ENCODE peak calls at places on chromosomes 5 and 9, in five cellular contexts. G is IMR-90, X is neuronal stem cell, P is H9, K is H1. C is an unnamed sample.

GRCh38 chr5:80346055-80346454 is 26.3 kb downstream of the SPZ1 start:
- DNase-seq in P (peak), K (peak), G (no peak), X (no peak), C (peak)

GRCh38 chr5:81420039-81420667 is 26.2 kb upstream of the ACOT12 start:
- DNase-seq in K (no peak), P (no peak), X (no peak), G (peak), C (no peak)

GRCh38 chr5:169307648-169308047 is 6.7 kb upstream of the SLIT3 start:
- DNase-seq in P (no peak), X (no peak), G (no peak), K (no peak), C (peak)

GRCh38 chr9:96084289-96084688 is 208.8 kb downstream of the ERCC6L2 start:
- DNase-seq in G (no peak), K (no peak), P (no peak), X (no peak), C (no peak)

GRCh38 chr5:5675511-5675910 is 253.0 kb downstream of the ICE1 start:
- DNase-seq in P (no peak), G (no peak), X (no peak), K (no peak), C (no peak)

GRCh38 chr5:100505984-100506670 is 29.0 kb upstream of the FAM174A start:
- DNase-seq in K (no peak), X (no peak), P (no peak), G (peak), C (no peak)

GRCh38 chr5:1642221-1642620 is 118.5 kb upstream of the LPCAT1 start:
- DNase-seq in G (no peak), K (no peak), P (no peak), X (no peak), C (no peak)

GRCh38 chr9:137836151-137836830 is 41.3 kb upstream of the CACNA1B start:
- DNase-seq in P (no peak), K (no peak), X (no peak), G (no peak), C (no peak)

GRCh38 chr5:86981898-86982297 is 285.8 kb upstream of the RASA1 start:
- DNase-seq in G (no peak), P (no peak), X (no peak), K (no peak), C (no peak)

GRCh38 chr9:78365979-78366697 is 69.2 kb downstream of the PSAT1 start:
- DNase-seq in P (no peak), G (peak), K (no peak), X (no peak), C (no peak)

GRCh38 chr5:120479066-120479465 is 15.0 kb downstream of the PRR16 start:
- DNase-seq in X (no peak), K (no peak), P (no peak), G (peak), C (no peak)

GRCh38 chr5:81665795-81666194 is 85.1 kb downstream of the SSBP2 start:
- DNase-seq in X (no peak), P (no peak), G (no peak), K (no peak), C (no peak)

GRCh38 chr5:10592598-10592997 is 28.7 kb downstream of the ANKRD33B start:
- DNase-seq in P (no peak), K (no peak), X (no peak), G (no peak), C (no peak)

GRCh38 chr5:123844873-123845272 is 332.9 kb downstream of the CSNK1G3 start:
- DNase-seq in X (no peak), G (peak), P (no peak), K (no peak), C (no peak)

GRCh38 chr5:7078901-7079300 is 317.0 kb upstream of the ADCY2 start:
- DNase-seq in P (peak), X (peak), K (peak), G (no peak), C (no peak)

GRCh38 chr5:106127341-106127781 is 1543.4 kb downstream of the EFNA5 start:
- DNase-seq in K (no peak), X (no peak), G (peak), P (no peak), C (peak)

GRCh38 chr5:54673523-54674225 is 156.1 kb downstream of the SNX18 start:
- DNase-seq in P (no peak), G (peak), K (no peak), X (no peak), C (no peak)

GRCh38 chr9:84993105-84993504 is 323.6 kb downstream of the NTRK2 start:
- DNase-seq in G (no peak), X (no peak), K (no peak), P (no peak), C (no peak)

GRCh38 chr9:96136992-96137665 is 164.8 kb downstream of the HSD17B3 start:
- DNase-seq in X (no peak), G (peak), P (no peak), K (no peak), C (no peak)

GRCh38 chr5:173741729-173742431 is 125.4 kb upstream of the BOD1 start:
- DNase-seq in K (no peak), P (no peak), X (no peak), G (no peak), C (no peak)

GRCh38 chr9:89021154-89021803 is 30.0 kb downstream of the S1PR3 start:
- DNase-seq in G (peak), P (no peak), X (no peak), K (no peak), C (peak)

GRCh38 chr9:36250079-36250478 is 8.2 kb downstream of the GNE start:
- DNase-seq in X (no peak), G (no peak), K (no peak), P (no peak), C (no peak)

GRCh38 chr9:108117775-108118174 is 628.2 kb upstream of the KLF4 start:
- DNase-seq in P (no peak), X (no peak), G (no peak), K (no peak), C (no peak)

GRCh38 chr5:14593326-14594036 is 11.9 kb downstream of the OTULINL start:
- DNase-seq in X (no peak), G (peak), K (no peak), P (no peak), C (peak)

GRCh38 chr9:17520264-17521058 is 58.4 kb upstream of the SH3GL2 start:
- DNase-seq in X (peak), G (no peak), P (peak), K (no peak), C (no peak)

GRCh38 chr5:132012385-132013005 is 1.0 kb upstream of the ACSL6 start:
- DNase-seq in P (peak), X (peak), K (no peak), G (peak), C (peak)

GRCh38 chr9:94808926-94809700 is 82.6 kb downstream of the AOPEP start:
- DNase-seq in G (peak), X (no peak), K (no peak), P (no peak), C (peak)

DNA sequence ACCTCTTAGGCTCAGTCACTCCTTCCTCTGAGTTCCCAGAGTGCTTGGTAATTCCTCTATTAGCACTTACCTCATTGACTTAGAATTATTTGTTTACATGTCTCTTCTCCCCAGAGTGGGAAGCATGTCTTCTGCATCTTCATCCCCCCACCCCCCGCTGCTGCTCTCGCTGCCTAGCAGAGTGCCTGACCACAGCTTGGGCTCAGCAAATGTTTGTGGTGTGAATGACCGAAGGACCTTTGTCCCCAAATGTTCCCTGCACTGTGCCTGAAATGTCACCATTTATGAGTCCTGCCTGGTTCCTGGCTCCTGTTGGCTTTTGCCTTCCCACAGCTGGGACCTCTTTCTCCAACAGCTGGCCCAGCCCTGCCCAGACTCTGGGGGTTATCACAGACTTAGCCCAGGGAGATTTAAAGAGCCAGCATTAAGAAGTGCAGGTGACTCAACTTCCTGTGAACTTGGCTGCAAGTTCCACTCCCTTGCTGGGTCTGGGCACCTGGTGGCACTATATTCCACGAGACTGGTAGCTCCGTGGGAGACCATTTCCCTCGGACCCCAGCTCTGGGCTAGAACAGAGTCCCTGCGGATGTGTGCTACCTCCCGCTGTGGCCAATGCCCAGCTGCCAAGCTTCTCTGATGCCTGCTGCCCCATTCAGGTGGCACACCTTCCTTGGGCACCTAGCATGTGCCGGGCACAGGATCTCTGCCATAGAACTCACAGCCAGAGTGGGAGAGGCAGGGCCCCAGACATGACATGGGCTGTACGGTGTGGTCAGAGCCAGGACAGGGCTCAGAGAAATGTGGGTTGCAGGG is 1.8 kb upstream of the HMCN2 start:
- DNase-seq in P (no peak), X (no peak), K (no peak), G (no peak), C (no peak)
- H3K23ac ChIP-seq in P (no peak), X (peak), K (no peak), G (no peak), C (no peak)

DNA sequence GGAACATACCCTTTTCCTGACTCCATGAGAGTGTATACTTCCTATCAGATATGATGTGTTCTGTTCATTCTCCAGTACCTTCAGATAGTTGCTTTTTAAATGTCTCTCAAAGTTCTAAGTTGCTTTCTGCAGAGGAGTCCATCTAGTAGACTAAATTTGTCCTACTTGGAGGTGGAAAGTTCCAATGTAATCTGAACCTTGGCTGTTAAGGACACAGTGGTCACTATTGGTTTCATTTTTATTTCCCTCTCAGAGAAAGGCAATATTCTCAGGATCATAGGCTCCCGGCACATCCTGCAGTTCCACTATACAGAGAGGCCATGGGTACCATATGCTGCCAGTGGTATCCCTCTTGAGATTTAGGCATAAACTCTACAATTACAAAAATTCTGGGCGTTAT is 634.6 kb downstream of the LRRC70 start:
- DNase-seq in G (no peak), X (no peak), P (no peak), K (no peak), C (no peak)
- H3K14ac ChIP-seq in G (no peak), X (no peak), P (no peak), K (no peak), C (no peak)

GRCh38 chr5:37247496-37247895 is 1.7 kb downstream of the CPLANE1 start:
- DNase-seq in K (no peak), P (no peak), G (no peak), X (no peak), C (no peak)
- H3K9ac ChIP-seq in K (no peak), P (no peak), G (no peak), X (no peak), C (no peak)

GRCh38 chr5:139644001-139644456 is 4.1 kb upstream of the CXXC5 start:
- DNase-seq in G (no peak), K (no peak), X (no peak), P (no peak), C (no peak)
- H3K23ac ChIP-seq in G (no peak), K (no peak), X (no peak), P (no peak), C (no peak)

GRCh38 chr9:38659538-38659937 is 39.1 kb upstream of the ANKRD18A start:
- DNase-seq in X (no peak), P (no peak), K (no peak), G (no peak), C (no peak)
- H3K14ac ChIP-seq in X (no peak), P (no peak), K (no peak), G (no peak), C (no peak)

DNA sequence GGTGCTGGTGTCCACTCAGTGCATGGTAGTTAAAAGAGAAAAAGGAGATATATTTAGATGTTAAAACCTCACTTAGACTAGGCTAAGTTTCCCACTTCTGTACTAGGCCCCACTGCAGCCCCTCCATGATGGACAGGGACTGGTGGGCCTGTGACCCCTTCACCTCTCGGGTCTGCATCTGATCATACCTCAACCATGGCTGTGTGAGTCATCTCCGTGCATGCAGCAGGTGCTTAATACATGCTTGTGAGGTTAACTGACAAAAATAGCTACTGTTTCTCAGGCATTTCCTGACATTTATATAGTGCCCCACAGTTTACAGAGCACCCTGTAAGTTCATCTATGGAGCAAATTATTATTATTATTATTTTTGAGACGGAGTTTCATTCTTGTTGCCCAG is 8.4 kb upstream of the URM1 start:
- DNase-seq in G (no peak), X (no peak), K (no peak), P (no peak), C (no peak)
- H3K9ac ChIP-seq in G (no peak), X (no peak), K (no peak), P (no peak), C (no peak)

GRCh38 chr5:95620030-95620869 is at the start of gene GPR150:
- DNase-seq in P (peak), X (peak), G (peak), K (no peak), C (peak)

GRCh38 chr5:95620870-95621838 is 1.3 kb downstream of the GPR150 start:
- DNase-seq in K (no peak), X (peak), G (no peak), P (peak), C (peak)

GRCh38 chr5:95621839-95622629 is 2.1 kb downstream of the GPR150 start:
- DNase-seq in K (no peak), P (no peak), G (no peak), X (no peak), C (no peak)

GRCh38 chr5:95619096-95619495 is 791 bp upstream of the GPR150 start:
- DNase-seq in G (peak), P (no peak), K (no peak), X (no peak), C (no peak)

GRCh38 chr5:95619518-95620029 is 313 bp upstream of the GPR150 start:
- DNase-seq in X (no peak), K (no peak), P (no peak), G (no peak), C (no peak)
- H3K23ac ChIP-seq in X (peak), K (no peak), P (no peak), G (peak), C (no peak)

C was measured in trophoblast cell.